ENCODE peak calls at places on chromosomes 5 and 9, in ten cellular contexts. One of them, this sample, is unnamed.

GRCh38 chr5:15914603-15915002 is 265.0 kb downstream of the MARCHF11 start:
- DNase-seq in WTC11: no peak
- DNase-seq in A549: no peak
- DNase-seq in HepG2: no peak
- DNase-seq in NB4: no peak
- DNase-seq in GM12878: no peak
- DNase-seq in SK-N-SH: no peak
- DNase-seq in HCT116: no peak
- DNase-seq in endothelial cell of umbilical vein: no peak
- DNase-seq in K562: no peak
- DNase-seq in this sample: no peak

GRCh38 chr5:144060598-144060997 is 109.9 kb downstream of the YIPF5 start:
- DNase-seq in WTC11: no peak
- DNase-seq in A549: no peak
- DNase-seq in HepG2: no peak
- DNase-seq in NB4: no peak
- DNase-seq in GM12878: no peak
- DNase-seq in SK-N-SH: no peak
- DNase-seq in HCT116: no peak
- DNase-seq in endothelial cell of umbilical vein: no peak
- DNase-seq in K562: no peak
- DNase-seq in this sample: no peak

GRCh38 chr5:172952034-172952511 is 7.2 kb upstream of the RPL26L1 start:
- DNase-seq in WTC11: no peak
- DNase-seq in A549: no peak
- DNase-seq in HepG2: no peak
- DNase-seq in NB4: no peak
- DNase-seq in GM12878: no peak
- DNase-seq in SK-N-SH: no peak
- DNase-seq in HCT116: no peak
- DNase-seq in endothelial cell of umbilical vein: no peak
- DNase-seq in K562: no peak
- DNase-seq in this sample: no peak

GRCh38 chr5:16178745-16179372 is 732 bp downstream of the MARCHF11 start:
- DNase-seq in WTC11: peak
- DNase-seq in A549: no peak
- DNase-seq in HepG2: peak
- DNase-seq in NB4: peak
- DNase-seq in GM12878: no peak
- DNase-seq in SK-N-SH: peak
- DNase-seq in HCT116: no peak
- DNase-seq in endothelial cell of umbilical vein: peak
- DNase-seq in K562: peak
- DNase-seq in this sample: peak

GRCh38 chr9:127162567-127163365 is 40.3 kb upstream of the ANGPTL2 start:
- DNase-seq in WTC11: no peak
- DNase-seq in A549: no peak
- DNase-seq in HepG2: no peak
- DNase-seq in NB4: no peak
- DNase-seq in GM12878: no peak
- DNase-seq in SK-N-SH: no peak
- DNase-seq in HCT116: no peak
- DNase-seq in endothelial cell of umbilical vein: no peak
- DNase-seq in K562: no peak
- DNase-seq in this sample: no peak

GRCh38 chr5:103915081-103915480 is 352.5 kb upstream of the NUDT12 start:
- DNase-seq in WTC11: no peak
- DNase-seq in A549: no peak
- DNase-seq in HepG2: no peak
- DNase-seq in NB4: no peak
- DNase-seq in GM12878: no peak
- DNase-seq in SK-N-SH: no peak
- DNase-seq in HCT116: no peak
- DNase-seq in endothelial cell of umbilical vein: no peak
- DNase-seq in K562: no peak
- DNase-seq in this sample: no peak

GRCh38 chr9:127526655-127527559 is 75.6 kb downstream of the LRSAM1 start:
- DNase-seq in WTC11: no peak
- DNase-seq in A549: no peak
- DNase-seq in HepG2: no peak
- DNase-seq in NB4: no peak
- DNase-seq in GM12878: no peak
- DNase-seq in SK-N-SH: no peak
- DNase-seq in HCT116: no peak
- DNase-seq in endothelial cell of umbilical vein: no peak
- DNase-seq in K562: no peak
- DNase-seq in this sample: no peak

GRCh38 chr9:28915256-28915930 is 1342.1 kb upstream of the C9orf72 start:
- DNase-seq in WTC11: no peak
- DNase-seq in A549: peak
- DNase-seq in HepG2: no peak
- DNase-seq in NB4: no peak
- DNase-seq in GM12878: no peak
- DNase-seq in SK-N-SH: no peak
- DNase-seq in HCT116: no peak
- DNase-seq in endothelial cell of umbilical vein: no peak
- DNase-seq in K562: no peak
- DNase-seq in this sample: no peak

GRCh38 chr5:685262-686171 is 7.6 kb downstream of the TPPP start:
- DNase-seq in WTC11: no peak
- DNase-seq in A549: no peak
- DNase-seq in HepG2: no peak
- DNase-seq in NB4: peak
- DNase-seq in GM12878: no peak
- DNase-seq in SK-N-SH: peak
- DNase-seq in HCT116: no peak
- DNase-seq in endothelial cell of umbilical vein: no peak
- DNase-seq in K562: no peak
- DNase-seq in this sample: no peak

GRCh38 chr9:81605154-81605670 is 84.1 kb downstream of the TLE1 start:
- DNase-seq in WTC11: no peak
- DNase-seq in A549: no peak
- DNase-seq in HepG2: peak
- DNase-seq in NB4: no peak
- DNase-seq in GM12878: no peak
- DNase-seq in SK-N-SH: no peak
- DNase-seq in HCT116: no peak
- DNase-seq in endothelial cell of umbilical vein: no peak
- DNase-seq in K562: no peak
- DNase-seq in this sample: no peak

GRCh38 chr5:83149671-83150070 is 72.3 kb downstream of the XRCC4 start:
- DNase-seq in WTC11: no peak
- DNase-seq in A549: peak
- DNase-seq in HepG2: no peak
- DNase-seq in NB4: no peak
- DNase-seq in GM12878: no peak
- DNase-seq in SK-N-SH: no peak
- DNase-seq in HCT116: no peak
- DNase-seq in endothelial cell of umbilical vein: no peak
- DNase-seq in K562: no peak
- DNase-seq in this sample: no peak

GRCh38 chr5:72523960-72524582 is 16.9 kb upstream of the ZNF366 start:
- DNase-seq in WTC11: no peak
- DNase-seq in A549: no peak
- DNase-seq in HepG2: peak
- DNase-seq in NB4: peak
- DNase-seq in GM12878: peak
- DNase-seq in SK-N-SH: no peak
- DNase-seq in HCT116: peak
- DNase-seq in endothelial cell of umbilical vein: peak
- DNase-seq in K562: no peak
- DNase-seq in this sample: no peak

GRCh38 chr9:127185931-127186781 is 63.7 kb upstream of the ANGPTL2 start:
- DNase-seq in WTC11: no peak
- DNase-seq in A549: no peak
- DNase-seq in HepG2: peak
- DNase-seq in NB4: no peak
- DNase-seq in GM12878: no peak
- DNase-seq in SK-N-SH: peak
- DNase-seq in HCT116: no peak
- DNase-seq in endothelial cell of umbilical vein: peak
- DNase-seq in K562: no peak
- DNase-seq in this sample: no peak

GRCh38 chr5:30808996-30809395 is 384.5 kb upstream of the CDH6 start:
- DNase-seq in WTC11: no peak
- DNase-seq in A549: no peak
- DNase-seq in HepG2: no peak
- DNase-seq in NB4: peak
- DNase-seq in GM12878: no peak
- DNase-seq in SK-N-SH: no peak
- DNase-seq in HCT116: no peak
- DNase-seq in endothelial cell of umbilical vein: no peak
- DNase-seq in K562: no peak
- DNase-seq in this sample: no peak

DNA sequence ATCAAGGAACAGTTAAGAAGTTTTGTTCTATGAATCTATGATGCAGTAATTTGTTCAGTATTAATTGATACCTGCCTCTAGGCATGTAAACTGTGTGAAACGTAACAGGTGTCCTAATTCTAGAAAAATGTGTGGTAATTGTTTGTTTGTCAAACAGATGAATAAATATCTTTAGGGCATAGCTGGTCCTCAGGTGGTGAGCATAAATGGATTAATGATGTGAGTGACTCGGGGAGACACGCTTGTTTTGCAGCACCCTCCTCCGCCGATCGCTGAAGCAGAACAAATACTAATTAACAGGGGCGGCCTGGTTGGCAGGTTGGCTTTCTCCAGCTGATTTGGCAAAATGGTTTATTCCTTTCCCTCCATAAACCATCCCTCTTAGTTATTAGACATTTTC is 88.8 kb downstream of the TLE4 start:
- DNase-seq in WTC11: no peak
- DNase-seq in A549: no peak
- DNase-seq in HepG2: no peak
- DNase-seq in NB4: no peak
- DNase-seq in GM12878: no peak
- DNase-seq in SK-N-SH: no peak
- DNase-seq in HCT116: no peak
- DNase-seq in endothelial cell of umbilical vein: no peak
- DNase-seq in K562: no peak
- DNase-seq in this sample: no peak
- TF ChIP-seq MAX in WTC11: no peak
- TF ChIP-seq MAX in A549: no peak
- TF ChIP-seq MAX in HepG2: no peak
- TF ChIP-seq MAX in NB4: no peak
- TF ChIP-seq MAX in GM12878: no peak
- TF ChIP-seq MAX in SK-N-SH: no peak
- TF ChIP-seq MAX in HCT116: no peak
- TF ChIP-seq MAX in endothelial cell of umbilical vein: no peak
- TF ChIP-seq MAX in K562: no peak
- TF ChIP-seq MAX in this sample: no peak

DNA sequence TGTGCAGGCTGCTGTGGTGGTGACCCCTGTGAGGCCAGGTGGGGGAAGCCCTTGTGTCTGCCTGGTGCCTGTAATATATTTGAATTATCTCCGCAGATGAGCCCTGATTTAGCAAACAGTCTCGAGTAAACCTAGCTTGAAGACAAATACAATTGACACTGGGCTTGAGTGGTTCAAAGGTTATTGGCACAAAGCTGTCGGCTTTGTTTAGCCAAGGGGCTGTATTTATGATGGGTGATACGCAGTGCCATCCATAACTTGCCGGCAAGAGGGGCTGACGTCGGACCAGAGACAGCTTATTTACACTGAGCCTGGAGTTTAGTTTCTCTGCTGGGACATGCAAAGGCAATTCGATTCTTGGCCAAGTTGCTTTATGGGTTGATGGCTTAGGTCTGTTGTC is 20.0 kb upstream of the PITX1 start:
- DNase-seq in WTC11: no peak
- DNase-seq in A549: no peak
- DNase-seq in HepG2: peak
- DNase-seq in NB4: no peak
- DNase-seq in GM12878: no peak
- DNase-seq in SK-N-SH: no peak
- DNase-seq in HCT116: no peak
- DNase-seq in endothelial cell of umbilical vein: no peak
- DNase-seq in K562: no peak
- DNase-seq in this sample: no peak
- TF ChIP-seq MAX in WTC11: no peak
- TF ChIP-seq MAX in A549: no peak
- TF ChIP-seq MAX in HepG2: no peak
- TF ChIP-seq MAX in NB4: no peak
- TF ChIP-seq MAX in GM12878: no peak
- TF ChIP-seq MAX in SK-N-SH: no peak
- TF ChIP-seq MAX in HCT116: no peak
- TF ChIP-seq MAX in endothelial cell of umbilical vein: no peak
- TF ChIP-seq MAX in K562: no peak
- TF ChIP-seq MAX in this sample: no peak

DNA sequence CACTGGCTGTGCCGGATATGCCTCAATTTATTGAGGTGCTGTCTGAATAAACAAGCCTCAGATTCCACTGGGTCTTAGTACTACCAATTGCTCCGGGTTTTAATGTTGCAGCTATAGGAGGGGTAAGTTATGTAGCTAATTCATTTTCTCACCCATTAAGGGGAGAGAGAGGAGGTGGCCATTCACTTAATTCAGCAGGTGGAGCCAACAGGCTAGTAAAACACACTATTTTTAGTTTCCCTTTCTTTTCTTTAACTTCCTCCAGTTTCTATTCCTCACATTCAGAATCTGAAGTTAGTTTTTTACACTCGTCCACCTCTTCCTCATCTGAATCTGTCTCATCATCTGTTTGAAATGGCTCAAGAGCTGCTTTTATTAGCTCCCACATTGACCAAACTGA is 105.6 kb upstream of the CDH10 start:
- DNase-seq in WTC11: no peak
- DNase-seq in A549: no peak
- DNase-seq in HepG2: no peak
- DNase-seq in NB4: no peak
- DNase-seq in GM12878: no peak
- DNase-seq in SK-N-SH: no peak
- DNase-seq in HCT116: no peak
- DNase-seq in endothelial cell of umbilical vein: no peak
- DNase-seq in K562: no peak
- DNase-seq in this sample: no peak
- TF ChIP-seq MAX in WTC11: no peak
- TF ChIP-seq MAX in A549: no peak
- TF ChIP-seq MAX in HepG2: no peak
- TF ChIP-seq MAX in NB4: no peak
- TF ChIP-seq MAX in GM12878: no peak
- TF ChIP-seq MAX in SK-N-SH: no peak
- TF ChIP-seq MAX in HCT116: no peak
- TF ChIP-seq MAX in endothelial cell of umbilical vein: no peak
- TF ChIP-seq MAX in K562: no peak
- TF ChIP-seq MAX in this sample: no peak

DNA sequence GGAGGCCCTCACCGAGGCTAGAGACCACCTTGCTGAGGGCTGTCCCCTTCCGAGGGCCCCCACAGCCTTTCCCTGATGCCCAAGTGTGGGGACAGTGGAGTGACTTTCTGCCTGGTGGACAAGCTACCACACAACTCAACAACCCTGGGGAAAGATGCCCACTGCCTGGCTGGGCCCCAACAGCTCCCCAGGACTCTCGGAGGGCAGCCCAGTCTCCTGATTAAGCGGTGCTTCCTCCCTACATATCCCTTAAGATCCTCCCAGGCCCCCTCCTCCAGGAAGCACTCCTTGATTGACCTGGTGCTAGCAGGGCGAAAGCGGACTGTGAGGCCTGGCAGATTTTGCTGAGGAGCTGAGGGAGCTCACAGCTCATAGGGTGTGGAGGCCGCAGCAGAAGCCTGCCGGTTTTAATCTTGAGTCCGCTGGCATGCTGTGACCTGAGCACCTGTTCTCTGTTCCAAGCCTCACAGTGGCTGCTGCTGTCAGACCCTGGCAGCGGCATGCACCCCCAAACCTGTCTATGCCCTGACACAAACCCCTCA is 2.2 kb downstream of the NSMF start:
- DNase-seq in WTC11: no peak
- DNase-seq in A549: no peak
- DNase-seq in HepG2: no peak
- DNase-seq in NB4: no peak
- DNase-seq in GM12878: no peak
- DNase-seq in SK-N-SH: no peak
- DNase-seq in HCT116: no peak
- DNase-seq in endothelial cell of umbilical vein: no peak
- DNase-seq in K562: no peak
- DNase-seq in this sample: no peak
- TF ChIP-seq MAX in WTC11: no peak
- TF ChIP-seq MAX in A549: no peak
- TF ChIP-seq MAX in HepG2: no peak
- TF ChIP-seq MAX in NB4: no peak
- TF ChIP-seq MAX in GM12878: no peak
- TF ChIP-seq MAX in SK-N-SH: no peak
- TF ChIP-seq MAX in HCT116: no peak
- TF ChIP-seq MAX in endothelial cell of umbilical vein: no peak
- TF ChIP-seq MAX in K562: no peak
- TF ChIP-seq MAX in this sample: no peak

This sample was measured in H1.